ENCODE peak calls at places on chromosome X, in six cellular contexts. R is A549, F is gastrocnemius medialis, U is stomach, H is heart left ventricle, V is BE2C. X is an unnamed sample. For H3K4me1, the result is how much of the 10 kb centered on the place peaks cover.

GRCh38 chrX:112450810-112451209 is 228.9 kb downstream of the LHFPL1 start:
- DNase-seq in U (no peak), F (no peak), V (no peak), R (no peak), H (no peak), X (no peak)

GRCh38 chrX:110413727-110414124 is 55.1 kb downstream of the RTL9 start:
- DNase-seq in R (no peak), U (no peak), H (no peak), V (no peak), F (no peak), X (no peak)

GRCh38 chrX:39688576-39689373 is 409.0 kb downstream of the BCOR start:
- DNase-seq in F (no peak), U (peak), H (peak), R (peak), V (peak), X (no peak)

GRCh38 chrX:22073928-22074327 is 41.8 kb downstream of the PHEX start:
- DNase-seq in H (no peak), F (no peak), V (no peak), U (no peak), R (no peak), X (no peak)

GRCh38 chrX:99901091-99901490 is 509.0 kb downstream of the PCDH19 start:
- DNase-seq in H (no peak), R (no peak), U (no peak), V (no peak), F (no peak), X (no peak)

GRCh38 chrX:69412661-69413060 is 91.5 kb upstream of the NALF2 start:
- DNase-seq in V (no peak), U (no peak), F (no peak), H (no peak), R (no peak), X (no peak)

GRCh38 chrX:38800981-38801845 is at the start of gene MID1IP1:
- DNase-seq in H (peak), U (peak), F (peak), R (peak), V (peak), X (peak)

GRCh38 chrX:106302304-106302703 is 134.2 kb downstream of the PWWP3B start:
- DNase-seq in H (no peak), V (no peak), R (no peak), F (no peak), U (no peak), X (no peak)

GRCh38 chrX:56505866-56506265 is 57.6 kb upstream of the UBQLN2 start:
- DNase-seq in H (no peak), F (no peak), R (no peak), U (no peak), V (no peak), X (no peak)

GRCh38 chrX:11666180-11666579 is 460 bp upstream of the ARHGAP6 start:
- DNase-seq in H (no peak), U (no peak), F (no peak), V (no peak), R (no peak), X (no peak)

GRCh38 chrX:47877327-47877726 is 40.6 kb downstream of the ZNF81 start:
- DNase-seq in R (no peak), F (no peak), V (no peak), U (no peak), H (no peak), X (no peak)
- H3K4me3 ChIP-seq in R (no peak), F (no peak), V (no peak), U (no peak), H (no peak), X (no peak)

GRCh38 chrX:139167282-139167681 is 363.3 kb upstream of the F9 start:
- DNase-seq in V (no peak), H (no peak), F (no peak), R (no peak), U (no peak), X (no peak)

GRCh38 chrX:139172731-139173130 is 357.8 kb upstream of the F9 start:
- DNase-seq in F (no peak), R (no peak), H (no peak), U (no peak), V (no peak), X (no peak)

DNA sequence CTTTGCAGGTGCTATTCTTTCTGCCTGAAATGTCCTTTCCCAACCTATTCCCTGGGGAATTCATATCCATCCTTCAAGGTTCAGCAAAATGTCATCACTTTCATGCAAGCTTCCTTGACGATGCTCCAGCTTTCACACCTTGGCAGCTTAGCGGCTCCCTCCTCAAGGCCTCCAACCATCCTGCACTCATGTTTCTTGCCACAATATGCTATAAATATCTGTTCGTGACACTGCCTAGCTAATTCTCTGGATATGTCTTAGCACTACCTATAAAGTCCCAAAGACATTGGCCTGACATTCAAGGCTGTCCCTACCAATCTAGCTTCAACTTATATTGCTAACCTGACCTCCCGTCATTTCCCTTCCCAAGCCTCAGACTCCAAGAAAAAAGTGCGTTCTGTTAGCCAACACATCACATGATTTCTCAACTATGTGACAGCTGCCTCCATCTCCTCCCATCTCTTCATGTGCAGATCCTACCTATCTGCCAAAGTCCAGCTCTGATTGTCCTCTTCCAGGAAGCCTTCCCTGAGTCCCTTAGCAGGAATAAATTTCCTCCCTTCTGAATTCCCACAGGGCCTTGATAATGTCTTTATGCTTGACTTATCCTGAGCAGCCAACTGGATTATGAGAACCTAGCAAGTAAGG is 359.9 kb upstream of the F9 start:
- DNase-seq in H (no peak), V (no peak), R (no peak), F (no peak), U (no peak), X (no peak)
- H3K4me1 ChIP-seq in H (under half), V (under half), R (under half), F (under half), U (under half), X (under half)

DNA sequence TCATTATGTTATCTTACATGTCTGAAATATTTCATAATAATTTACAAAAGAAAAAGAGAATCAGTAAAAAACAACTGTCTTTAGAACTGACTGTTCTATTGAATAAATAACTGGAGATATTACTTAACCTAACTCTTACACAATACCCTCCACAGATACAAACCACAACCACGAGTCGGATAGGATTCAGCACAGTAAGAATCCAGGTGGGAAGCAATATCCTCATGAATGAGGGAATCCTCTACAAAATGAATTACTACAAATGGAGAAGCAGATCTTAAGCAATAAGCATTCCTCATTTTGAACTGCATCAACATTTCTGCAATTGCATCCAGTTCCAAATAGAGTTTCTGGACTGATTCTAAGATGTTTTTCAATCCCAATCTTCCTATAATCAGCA is 227.1 kb downstream of the SH2D1A start:
- DNase-seq in U (no peak), V (no peak), F (no peak), H (no peak), R (no peak), X (no peak)
- H3K4me3 ChIP-seq in U (no peak), V (no peak), F (no peak), H (no peak), R (no peak), X (no peak)

GRCh38 chrX:48923771-48924170 is 4.9 kb upstream of the PIM2 start:
- DNase-seq in U (no peak), V (no peak), H (no peak), F (no peak), R (no peak), X (no peak)
- H3K4me1 ChIP-seq in U (under half), V (under half), H (under half), F (under half), R (under half), X (under half)

GRCh38 chrX:131830400-131831184 is 192.5 kb upstream of the STK26 start:
- DNase-seq in F (peak), H (peak), U (peak), R (no peak), V (peak), X (peak)
- H3K4me3 ChIP-seq in F (peak), H (peak), U (no peak), R (no peak), V (peak), X (no peak)

GRCh38 chrX:30875957-30876356 is 13.1 kb downstream of the TAB3 start:
- DNase-seq in V (no peak), U (no peak), H (no peak), R (no peak), F (no peak), X (no peak)
- H3K4me1 ChIP-seq in V (under half), U (under half), H (under half), R (under half), F (under half), X (under half)

GRCh38 chrX:104137496-104137895 is 19.3 kb downstream of the SLC25A53 start:
- DNase-seq in V (peak), R (no peak), U (no peak), H (no peak), F (no peak), X (no peak)

GRCh38 chrX:104141087-104141760 is 15.6 kb downstream of the SLC25A53 start:
- DNase-seq in V (no peak), U (no peak), R (no peak), H (no peak), F (no peak), X (no peak)

GRCh38 chrX:104135677-104136076 is 21.1 kb downstream of the SLC25A53 start:
- DNase-seq in F (no peak), H (no peak), V (no peak), R (no peak), U (no peak), X (no peak)

GRCh38 chrX:104134583-104135261 is 22.1 kb downstream of the SLC25A53 start:
- DNase-seq in F (no peak), R (no peak), V (no peak), U (no peak), H (no peak), X (no peak)

DNA sequence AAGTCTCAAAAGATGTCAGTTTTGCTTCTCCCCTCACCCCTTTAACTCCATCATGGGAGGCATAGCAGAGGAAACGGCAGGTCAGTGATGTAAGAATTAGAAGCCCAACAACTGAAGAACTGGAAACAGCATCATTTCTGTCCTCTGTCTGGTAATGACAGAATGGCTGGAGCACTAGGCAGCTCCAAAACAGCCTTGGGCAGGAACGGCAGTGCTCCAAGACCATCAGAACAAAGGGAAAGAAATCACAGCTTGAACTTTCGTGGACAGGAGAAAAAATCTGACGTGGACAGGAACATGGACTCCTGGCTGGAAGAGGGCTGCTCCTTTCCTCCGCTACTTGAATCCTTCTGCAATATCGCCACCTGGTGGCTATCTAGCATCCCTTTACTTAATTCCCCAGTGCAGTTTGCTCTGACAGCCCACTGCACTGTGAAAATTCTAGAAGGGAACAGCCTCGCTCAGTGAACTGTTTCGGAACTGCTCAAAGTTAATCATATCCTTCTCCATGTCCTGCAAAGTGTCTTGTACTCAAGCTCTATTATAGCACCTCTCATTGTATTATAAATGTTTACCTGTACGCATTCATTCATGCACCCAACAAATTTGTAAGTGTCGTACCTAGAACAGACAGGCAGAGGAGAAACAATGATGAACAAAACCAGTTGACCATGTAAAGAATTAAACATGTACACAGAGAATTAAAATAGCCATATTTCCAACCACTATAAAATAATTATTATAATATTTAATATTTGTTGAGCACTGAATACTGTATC is 20.4 kb downstream of the SLC25A53 start:
- DNase-seq in V (peak), F (peak), H (peak), R (peak), U (peak), X (peak)
- H3K4me3 ChIP-seq in V (peak), F (peak), H (peak), R (peak), U (peak), X (peak)

X was measured in right atrium auricular region.